ENCODE peak calls at places on chromosomes 16 and 17, in seven cellular contexts. G is posterior cingulate gyrus; Y is RWPE2; R is progenitor cell of endocrine pancreas; O is RPMI8226; H is Caco-2; I is stimulated activated CD4-positive, alpha-beta T cell treated with anti-CD3 and anti-CD28 coated beads, Interleukin-12 subunit alpha, Interleukin-12 subunit beta, amount 100 ng/mL, for 4 hours. E is an unnamed sample.

GRCh38 chr16:75238132-75238852 is 13.1 kb downstream of the BCAR1 start:
- DNase-seq in G (peak; percentile 95), Y (no peak), R (no peak), O (peak; percentile 69), H (no peak), I (no peak), E (no peak)

GRCh38 chr17:2398188-2398587 is 2.7 kb downstream of the MNT start:
- DNase-seq in G (no peak), Y (no peak), R (no peak), O (no peak), H (no peak), I (no peak), E (no peak)

GRCh38 chr16:75208861-75209505 is 2.0 kb upstream of the CTRB2 start:
- DNase-seq in G (peak; percentile 61), Y (no peak), R (no peak), O (no peak), H (no peak), I (no peak), E (no peak)

GRCh38 chr17:66518108-66518507 is 215.7 kb downstream of the PRKCA start:
- DNase-seq in G (no peak), Y (no peak), R (no peak), O (no peak), H (no peak), I (no peak), E (no peak)

GRCh38 chr16:81279375-81279774 is 35.4 kb upstream of the GAN start:
- DNase-seq in G (no peak), Y (no peak), R (no peak), O (no peak), H (no peak), I (no peak), E (no peak)

GRCh38 chr16:48499822-48500440 is 110.0 kb downstream of the N4BP1 start:
- DNase-seq in G (no peak), Y (no peak), R (no peak), O (no peak), H (no peak), I (no peak), E (no peak)

GRCh38 chr17:7258731-7259554 is 3.3 kb downstream of the CLDN7 start:
- DNase-seq in G (no peak), Y (no peak), R (no peak), O (no peak), H (no peak), I (no peak), E (no peak)

GRCh38 chr17:17890773-17891759 is 54.3 kb upstream of the SREBF1 start:
- DNase-seq in G (peak; percentile 69), Y (no peak), R (peak; percentile 39), O (peak; percentile 86), H (peak; percentile 78), I (peak; percentile 20), E (peak; percentile 39)

GRCh38 chr17:58006563-58006923 is 503 bp downstream of the SRSF1 start:
- DNase-seq in G (peak; percentile 90), Y (peak; percentile 75), R (peak; percentile 38), O (peak; percentile 78), H (peak; percentile 84), I (peak; percentile 75), E (peak; percentile 69)

GRCh38 chr17:48723555-48724239 is 712 bp downstream of the PRAC2 start:
- DNase-seq in G (no peak), Y (peak; percentile 34), R (no peak), O (no peak), H (peak; percentile 31), I (no peak), E (no peak)

GRCh38 chr16:11164482-11165270 is 91.3 kb downstream of the SOCS1 start:
- DNase-seq in G (peak; percentile 56), Y (no peak), R (no peak), O (no peak), H (no peak), I (no peak), E (no peak)

GRCh38 chr17:78717431-78717980 is 64.6 kb downstream of the CYTH1 start:
- DNase-seq in G (peak; percentile 90), Y (no peak), R (no peak), O (peak; percentile 65), H (no peak), I (no peak), E (no peak)

GRCh38 chr17:36923814-36924221 is 13.5 kb upstream of the LHX1 start:
- DNase-seq in G (no peak), Y (no peak), R (no peak), O (no peak), H (no peak), I (no peak), E (no peak)

GRCh38 chr16:66731101-66731500 is 20.3 kb downstream of the DYNC1LI2 start:
- DNase-seq in G (peak; percentile 11), Y (no peak), R (no peak), O (no peak), H (no peak), I (no peak), E (no peak)

GRCh38 chr17:77472837-77473214 is 332.1 kb downstream of the SEC14L1 start:
- DNase-seq in G (no peak), Y (no peak), R (no peak), O (no peak), H (no peak), I (no peak), E (no peak)

GRCh38 chr17:57955183-57955952 is at the start of gene CUEDC1:
- DNase-seq in G (peak; percentile 94), Y (peak; percentile 71), R (peak; percentile 75), O (peak; percentile 79), H (peak; percentile 76), I (peak; percentile 71), E (peak; percentile 69)

GRCh38 chr16:51113254-51114125 is 37.6 kb downstream of the SALL1 start:
- DNase-seq in G (no peak), Y (no peak), R (no peak), O (peak; percentile 20), H (no peak), I (no peak), E (no peak)

GRCh38 chr17:1045456-1045855 is 48.5 kb downstream of the TIMM22 start:
- DNase-seq in G (no peak), Y (no peak), R (no peak), O (no peak), H (no peak), I (no peak), E (no peak)

GRCh38 chr17:35368086-35368824 is 5.2 kb downstream of the SLFN11 start:
- DNase-seq in G (no peak), Y (no peak), R (no peak), O (peak; percentile 57), H (no peak), I (no peak), E (no peak)

E was measured in activated CD8-positive, alpha-beta memory T cell treated with anti-CD3 and anti-CD28 coated beads, Interleukin-2, amount 50 U/mL, for 4 hours.